ENCODE peak calls at places on chromosomes 16 and 17, in eight cellular contexts. U is tibial nerve, H is H1, Q is ovary, P is A549, V is suprapubic skin, L is sigmoid colon, Y is stomach. F is an unnamed sample.

GRCh38 chr16:67000384-67001158 is 12.2 kb downstream of the CES4A start:
- DNase-seq in Q (peak; percentile 60), L (peak; percentile 86), V (peak; percentile 78), Y (peak; percentile 75), P (peak; percentile 58), H (no peak), U (peak; percentile 60), F (peak; percentile 77)

GRCh38 chr17:39699818-39700147 is at the start of gene ERBB2:
- DNase-seq in H (no peak), V (no peak), U (peak; percentile 55), P (peak; percentile 93), Q (peak; percentile 62), Y (peak; percentile 80), L (peak; percentile 91), F (peak; percentile 88)

GRCh38 chr16:68417711-68418301 is 30.5 kb downstream of the SMPD3 start:
- DNase-seq in U (no peak), Y (peak; percentile 91), V (no peak), Q (no peak), P (no peak), H (no peak), L (no peak), F (peak; percentile 85)

GRCh38 chr17:50618941-50619340 is 15.7 kb upstream of the ABCC3 start:
- DNase-seq in Q (no peak), L (no peak), U (no peak), P (no peak), V (no peak), Y (no peak), H (no peak), F (no peak)

GRCh38 chr16:11306997-11307638 is 26.0 kb upstream of the PRM1 start:
- DNase-seq in Y (no peak), H (no peak), P (no peak), V (no peak), L (no peak), U (no peak), Q (no peak), F (no peak)

GRCh38 chr17:66714046-66715023 is 120.6 kb upstream of the CACNG5 start:
- DNase-seq in Q (no peak), V (no peak), U (no peak), P (no peak), L (no peak), Y (no peak), H (no peak), F (no peak)

GRCh38 chr16:67357561-67357960 is 30.9 kb downstream of the LRRC36 start:
- DNase-seq in Y (no peak), H (no peak), V (no peak), U (no peak), Q (no peak), P (no peak), L (no peak), F (no peak)

GRCh38 chr16:25289466-25289865 is 31.8 kb upstream of the ZKSCAN2 start:
- DNase-seq in L (no peak), U (no peak), Q (no peak), V (no peak), H (no peak), P (no peak), Y (no peak), F (no peak)

GRCh38 chr16:66416981-66417700 is 10.0 kb upstream of the BEAN1 start:
- DNase-seq in P (no peak), Q (no peak), H (no peak), Y (no peak), U (no peak), V (no peak), L (no peak), F (no peak)

GRCh38 chr16:56525154-56525720 is 5.4 kb upstream of the BBS2 start:
- DNase-seq in V (no peak), L (no peak), Y (no peak), H (no peak), P (no peak), U (no peak), Q (no peak), F (no peak)

GRCh38 chr16:89489040-89489721 is 1.2 kb downstream of the ANKRD11 start:
- DNase-seq in L (peak; percentile 95), Y (peak; percentile 86), U (peak; percentile 92), Q (peak; percentile 85), V (peak; percentile 94), H (peak; percentile 59), P (peak; percentile 73), F (peak; percentile 88)

GRCh38 chr16:79269211-79269863 is 331.2 kb downstream of the MAF start:
- DNase-seq in P (no peak), Q (no peak), Y (no peak), H (no peak), U (no peak), V (no peak), L (no peak), F (no peak)

GRCh38 chr17:67566656-67567055 is 151.1 kb upstream of the NOL11 start:
- DNase-seq in L (no peak), Y (no peak), Q (no peak), V (no peak), U (no peak), P (no peak), H (no peak), F (no peak)

GRCh38 chr17:32496348-32497078 is 9.7 kb downstream of the CDK5R1 start:
- DNase-seq in P (no peak), L (peak; percentile 56), V (no peak), U (no peak), Y (no peak), Q (no peak), H (no peak), F (no peak)

GRCh38 chr17:49013311-49014205 is 16.4 kb downstream of the IGF2BP1 start:
- DNase-seq in L (no peak), V (no peak), Q (no peak), H (peak; percentile 56), U (no peak), Y (no peak), P (no peak), F (no peak)

GRCh38 chr16:50067290-50067853 is 1.6 kb downstream of the HEATR3 start:
- DNase-seq in L (no peak), P (peak; percentile 12), Y (no peak), H (no peak), Q (no peak), V (no peak), U (no peak), F (no peak)

DNA sequence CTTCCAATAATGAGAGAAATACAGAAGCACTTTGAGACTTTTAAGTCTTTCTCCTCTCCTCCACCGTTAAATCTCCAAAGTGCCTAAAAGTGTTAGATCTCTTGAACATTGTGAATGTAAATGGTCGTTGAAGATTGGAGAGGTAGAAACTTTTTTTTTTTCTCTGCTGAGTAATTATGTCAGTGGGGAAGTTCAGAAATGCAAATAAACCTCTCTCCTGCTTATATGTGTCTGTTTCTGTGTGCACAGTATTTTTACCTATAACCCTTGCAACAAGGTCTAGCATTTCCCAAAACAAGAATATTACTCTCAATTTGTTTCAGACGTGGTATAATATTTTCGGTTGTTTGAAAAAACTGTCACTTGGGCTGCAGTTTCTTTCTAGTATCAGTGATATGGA is 833.6 kb upstream of the CDH8 start:
- DNase-seq in V (no peak), P (no peak), L (no peak), U (no peak), Y (no peak), H (no peak), Q (no peak), F (no peak)
- H3K4me1 ChIP-seq in V (no peaks in the 10 kb centered on the region), P (no peaks in the 10 kb centered on the region), L (peaks cover 28% of the 10 kb centered on the region), U (no peaks in the 10 kb centered on the region), Y (no peaks in the 10 kb centered on the region), H (no peaks in the 10 kb centered on the region), Q (no peaks in the 10 kb centered on the region), F (no peaks in the 10 kb centered on the region)

GRCh38 chr16:86571197-86571915 is 4.7 kb downstream of the FOXC2 start:
- DNase-seq in V (no peak), L (no peak), Y (no peak), Q (no peak), U (no peak), H (no peak), P (no peak), F (no peak)

GRCh38 chr16:86570542-86571196 is 4.0 kb downstream of the FOXC2 start:
- DNase-seq in U (no peak), Y (no peak), P (no peak), L (no peak), H (no peak), Q (no peak), V (peak; percentile 35), F (no peak)

GRCh38 chr16:86568677-86569623 is 2.3 kb downstream of the FOXC2 start:
- DNase-seq in U (no peak), Y (no peak), V (no peak), L (no peak), P (no peak), Q (no peak), H (no peak), F (no peak)

GRCh38 chr16:86567701-86568571 is 1.3 kb downstream of the FOXC2 start:
- DNase-seq in H (no peak), Y (no peak), L (no peak), U (no peak), V (no peak), Q (no peak), P (no peak), F (no peak)

DNA sequence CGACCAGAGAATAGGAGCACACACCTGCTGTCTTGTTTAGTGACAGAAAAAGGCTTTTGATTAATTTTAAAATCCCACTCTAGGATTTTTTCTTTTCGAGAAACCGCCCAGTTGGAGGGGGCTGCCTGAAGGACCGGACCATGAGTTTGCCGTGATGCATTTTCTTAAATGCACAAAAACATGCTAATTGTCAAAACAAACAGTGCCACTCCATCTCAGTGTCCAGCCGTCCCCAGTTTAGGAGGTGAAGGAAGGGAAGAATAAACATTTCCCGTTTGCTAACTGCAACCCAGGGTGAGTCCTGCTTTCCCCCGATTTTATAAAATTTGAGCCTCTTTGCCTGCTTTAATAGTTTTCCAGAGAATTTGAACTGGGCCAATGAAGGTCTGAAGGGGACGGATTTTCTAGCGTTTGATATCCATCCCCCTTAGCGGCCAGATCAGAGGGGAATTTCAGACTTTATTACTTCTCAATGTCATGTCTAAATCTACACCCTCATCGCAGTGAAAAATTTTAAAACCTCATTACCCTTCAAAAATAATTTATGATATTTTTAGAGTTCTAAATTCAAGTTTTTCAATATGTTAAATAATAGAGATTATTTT is 3.3 kb downstream of the FOXC2 start:
- DNase-seq in L (no peak), H (no peak), V (no peak), P (no peak), U (no peak), Y (no peak), Q (no peak), F (no peak)
- H3K4me3 ChIP-seq in L (no peak overlapping the region), H (no peak overlapping the region), V (no peak overlapping the region), P (no peak overlapping the region), U (peak overlapping the region; percentile 30), Y (no peak overlapping the region), Q (no peak overlapping the region), F (no peak overlapping the region)

GRCh38 chr17:29003289-29003688 is 2.5 kb downstream of the SEZ6 start:
- DNase-seq in Y (no peak), P (no peak), V (no peak), U (no peak), L (no peak), H (no peak), Q (no peak), F (no peak)
- TF ChIP-seq EP300 in Y (no peak), P (no peak), V (no peak), U (no peak), L (no peak), H (no peak), Q (no peak), F (no peak)

GRCh38 chr17:64336760-64337413 is 53.8 kb downstream of the PECAM1 start:
- DNase-seq in V (no peak), Q (no peak), Y (no peak), U (no peak), L (no peak), H (peak; percentile 7), P (no peak), F (no peak)
- H3K4me1 ChIP-seq in V (peaks cover 12% of the 10 kb centered on the region), Q (peaks cover 16% of the 10 kb centered on the region), Y (peaks cover 43% of the 10 kb centered on the region), U (no peaks in the 10 kb centered on the region), L (no peaks in the 10 kb centered on the region), H (no peaks in the 10 kb centered on the region), P (peaks cover 10% of the 10 kb centered on the region), F (no peaks in the 10 kb centered on the region)

GRCh38 chr16:88194397-88195020 is 188.2 kb upstream of the ZNF469 start:
- DNase-seq in U (no peak), Y (no peak), Q (peak; percentile 77), P (no peak), V (peak; percentile 88), H (no peak), L (peak; percentile 84), F (peak; percentile 36)
- H3K4me3 ChIP-seq in U (no peak overlapping the region), Y (no peak overlapping the region), Q (no peak overlapping the region), P (no peak overlapping the region), V (peak overlapping the region; percentile 14), H (no peak overlapping the region), L (no peak overlapping the region), F (no peak overlapping the region)

F was measured in transverse colon.